ENCODE peak calls at places on chromosomes 3 and 15, in nine cellular contexts. K is testis, P is erythroblast, H is gastrocnemius medialis, A is body of pancreas, I is A549, D is IMR-90, N is HCT116, C is ovary. W is an unnamed sample.

GRCh38 chr3:125602752-125603649 is 7.7 kb upstream of the OSBPL11 start:
- DNase-seq in K (peak), P (no peak), H (no peak), A (no peak), I (no peak), D (peak), N (peak), C (no peak), W (no peak)

GRCh38 chr3:40317061-40317676 is 7.7 kb downstream of the EIF1B start:
- DNase-seq in K (peak), P (peak), H (no peak), A (peak), I (peak), D (peak), N (peak), C (no peak), W (no peak)

GRCh38 chr3:59433546-59433945 is 383.7 kb upstream of the CFAP20DC start:
- DNase-seq in K (no peak), P (no peak), H (no peak), A (no peak), I (no peak), D (peak), N (no peak), C (no peak), W (no peak)

GRCh38 chr15:74275957-74276356 is 39.8 kb downstream of the CCDC33 start:
- DNase-seq in K (peak), P (no peak), H (no peak), A (no peak), I (no peak), D (no peak), N (peak), C (no peak), W (peak)

GRCh38 chr3:18062289-18063025 is 320.0 kb upstream of the TBC1D5 start:
- DNase-seq in K (no peak), P (no peak), H (no peak), A (no peak), I (no peak), D (peak), N (no peak), C (no peak), W (no peak)

GRCh38 chr15:96559087-96559486 is 228.6 kb downstream of the NR2F2 start:
- DNase-seq in K (no peak), P (no peak), H (no peak), A (no peak), I (no peak), D (no peak), N (no peak), C (no peak), W (no peak)

GRCh38 chr3:169383770-169384169 is 279.7 kb downstream of the MECOM start:
- DNase-seq in K (no peak), P (no peak), H (no peak), A (no peak), I (no peak), D (no peak), N (no peak), C (no peak), W (no peak)

GRCh38 chr3:46370784-46371183 is at the start of gene CCR5:
- DNase-seq in K (no peak), P (no peak), H (no peak), A (no peak), I (no peak), D (no peak), N (no peak), C (no peak), W (no peak)

GRCh38 chr15:77602800-77603199 is 29.9 kb downstream of the LINGO1 start:
- DNase-seq in K (no peak), P (no peak), H (no peak), A (no peak), I (no peak), D (no peak), N (no peak), C (no peak), W (no peak)

GRCh38 chr15:96350884-96351639 is 20.6 kb downstream of the NR2F2 start:
- DNase-seq in K (no peak), P (no peak), H (no peak), A (no peak), I (no peak), D (no peak), N (no peak), C (no peak), W (no peak)

GRCh38 chr15:40314723-40315276 is 7.1 kb upstream of the PLCB2 start:
- DNase-seq in K (no peak), P (no peak), H (no peak), A (no peak), I (no peak), D (peak), N (no peak), C (no peak), W (no peak)

GRCh38 chr15:84749111-84749991 is 959 bp downstream of the ZNF592 start:
- DNase-seq in K (peak), P (peak), H (peak), A (peak), I (no peak), D (no peak), N (no peak), C (peak), W (peak)

GRCh38 chr3:46717447-46718231 is at the start of gene PRSS50:
- DNase-seq in K (peak), P (peak), H (no peak), A (no peak), I (no peak), D (no peak), N (no peak), C (peak), W (no peak)

GRCh38 chr3:165195628-165196576 is at the start of gene SLITRK3:
- DNase-seq in K (no peak), P (no peak), H (no peak), A (no peak), I (no peak), D (no peak), N (no peak), C (no peak), W (no peak)

GRCh38 chr3:141487419-141488345 is 855 bp downstream of the RASA2 start:
- DNase-seq in K (peak), P (peak), H (peak), A (peak), I (peak), D (peak), N (peak), C (peak), W (peak)

GRCh38 chr3:32643816-32644215 is 41.2 kb upstream of the CNOT10 start:
- DNase-seq in K (no peak), P (no peak), H (no peak), A (no peak), I (no peak), D (no peak), N (no peak), C (no peak), W (no peak)

GRCh38 chr3:44665173-44665572 is 16.6 kb downstream of the ZNF35 start:
- DNase-seq in K (no peak), P (no peak), H (no peak), A (no peak), I (no peak), D (no peak), N (no peak), C (no peak), W (no peak)

GRCh38 chr3:71208273-71209095 is 375.0 kb downstream of the FOXP1 start:
- DNase-seq in K (no peak), P (peak), H (no peak), A (peak), I (peak), D (peak), N (no peak), C (no peak), W (no peak)

GRCh38 chr15:29461877-29462276 is 192.3 kb upstream of the NSMCE3 start:
- DNase-seq in K (no peak), P (no peak), H (no peak), A (no peak), I (no peak), D (no peak), N (no peak), C (no peak), W (no peak)

GRCh38 chr3:196159952-196160804 is 51.0 kb downstream of the ZDHHC19 start:
- DNase-seq in K (no peak), P (peak), H (no peak), A (peak), I (no peak), D (peak), N (no peak), C (no peak), W (no peak)

GRCh38 chr15:58043192-58043903 is 22.2 kb downstream of the ALDH1A2 start:
- DNase-seq in K (peak), P (peak), H (no peak), A (peak), I (peak), D (peak), N (peak), C (no peak), W (no peak)

GRCh38 chr3:18308096-18308495 is 117.0 kb downstream of the SATB1 start:
- DNase-seq in K (no peak), P (no peak), H (no peak), A (no peak), I (no peak), D (no peak), N (no peak), C (no peak), W (no peak)

GRCh38 chr3:57163751-57164150 is 1.4 kb downstream of the IL17RD start:
- DNase-seq in K (no peak), P (no peak), H (no peak), A (no peak), I (no peak), D (no peak), N (no peak), C (no peak), W (no peak)

GRCh38 chr3:128149632-128150031 is 3.6 kb upstream of the EEFSEC start:
- DNase-seq in K (no peak), P (no peak), H (no peak), A (no peak), I (no peak), D (no peak), N (no peak), C (no peak), W (peak)

GRCh38 chr3:120022729-120023128 is 71.5 kb downstream of the GSK3B start:
- DNase-seq in K (no peak), P (peak), H (no peak), A (no peak), I (no peak), D (peak), N (no peak), C (no peak), W (no peak)

GRCh38 chr15:94631608-94632007 is 400.2 kb downstream of the MCTP2 start:
- DNase-seq in K (no peak), P (no peak), H (no peak), A (no peak), I (no peak), D (no peak), N (no peak), C (no peak), W (no peak)

GRCh38 chr3:172517859-172518466 is 5.3 kb downstream of the TNFSF10 start:
- DNase-seq in K (no peak), P (no peak), H (no peak), A (no peak), I (no peak), D (no peak), N (no peak), C (no peak), W (no peak)

GRCh38 chr3:172519740-172520139 is 3.5 kb downstream of the TNFSF10 start:
- DNase-seq in K (no peak), P (no peak), H (no peak), A (no peak), I (no peak), D (no peak), N (no peak), C (no peak), W (no peak)

GRCh38 chr3:172522871-172523818 is at the start of gene TNFSF10:
- DNase-seq in K (peak), P (peak), H (peak), A (peak), I (no peak), D (peak), N (no peak), C (peak), W (peak)

GRCh38 chr3:172519241-172519640 is 4.0 kb downstream of the TNFSF10 start:
- DNase-seq in K (no peak), P (no peak), H (no peak), A (no peak), I (no peak), D (peak), N (no peak), C (no peak), W (no peak)

GRCh38 chr3:172520332-172520831 is 2.8 kb downstream of the TNFSF10 start:
- DNase-seq in K (no peak), P (no peak), H (no peak), A (no peak), I (no peak), D (peak), N (no peak), C (no peak), W (no peak)
- TF ChIP-seq POLR2A in K (no peak), P (no peak), H (no peak), A (no peak), I (no peak), D (no peak), N (no peak), C (no peak), W (no peak)

GRCh38 chr15:43370975-43371974 is at the start of the genes TUBGCP4 and ZSCAN29:
- DNase-seq in K (peak), P (peak), H (peak), A (peak), I (peak), D (peak), N (peak), C (peak), W (peak)
- TF ChIP-seq POLR2A in K (no peak), P (peak), H (no peak), A (peak), I (peak), D (no peak), N (peak), C (no peak), W (no peak)

DNA sequence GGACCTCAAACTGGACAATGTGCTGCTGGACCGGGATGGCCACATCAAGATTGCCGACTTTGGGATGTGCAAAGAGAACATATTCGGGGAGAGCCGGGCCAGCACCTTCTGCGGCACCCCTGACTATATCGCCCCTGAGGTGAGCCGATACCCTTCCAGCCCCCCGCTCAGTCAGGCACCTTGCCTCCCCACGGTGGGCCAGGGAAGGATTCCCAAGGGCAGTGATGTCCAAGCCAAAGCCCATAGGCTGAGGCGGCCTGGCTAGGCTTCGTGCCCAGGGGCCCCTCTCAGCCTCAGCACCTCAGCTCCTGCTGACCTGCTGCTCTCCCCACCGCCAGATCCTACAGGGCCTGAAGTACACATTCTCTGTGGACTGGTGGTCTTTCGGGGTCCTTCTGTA is 27.7 kb downstream of the PRKCD start:
- DNase-seq in K (no peak), P (no peak), H (no peak), A (no peak), I (no peak), D (no peak), N (no peak), C (no peak), W (no peak)
- TF ChIP-seq POLR2A in K (no peak), P (no peak), H (no peak), A (no peak), I (no peak), D (no peak), N (no peak), C (no peak), W (no peak)

DNA sequence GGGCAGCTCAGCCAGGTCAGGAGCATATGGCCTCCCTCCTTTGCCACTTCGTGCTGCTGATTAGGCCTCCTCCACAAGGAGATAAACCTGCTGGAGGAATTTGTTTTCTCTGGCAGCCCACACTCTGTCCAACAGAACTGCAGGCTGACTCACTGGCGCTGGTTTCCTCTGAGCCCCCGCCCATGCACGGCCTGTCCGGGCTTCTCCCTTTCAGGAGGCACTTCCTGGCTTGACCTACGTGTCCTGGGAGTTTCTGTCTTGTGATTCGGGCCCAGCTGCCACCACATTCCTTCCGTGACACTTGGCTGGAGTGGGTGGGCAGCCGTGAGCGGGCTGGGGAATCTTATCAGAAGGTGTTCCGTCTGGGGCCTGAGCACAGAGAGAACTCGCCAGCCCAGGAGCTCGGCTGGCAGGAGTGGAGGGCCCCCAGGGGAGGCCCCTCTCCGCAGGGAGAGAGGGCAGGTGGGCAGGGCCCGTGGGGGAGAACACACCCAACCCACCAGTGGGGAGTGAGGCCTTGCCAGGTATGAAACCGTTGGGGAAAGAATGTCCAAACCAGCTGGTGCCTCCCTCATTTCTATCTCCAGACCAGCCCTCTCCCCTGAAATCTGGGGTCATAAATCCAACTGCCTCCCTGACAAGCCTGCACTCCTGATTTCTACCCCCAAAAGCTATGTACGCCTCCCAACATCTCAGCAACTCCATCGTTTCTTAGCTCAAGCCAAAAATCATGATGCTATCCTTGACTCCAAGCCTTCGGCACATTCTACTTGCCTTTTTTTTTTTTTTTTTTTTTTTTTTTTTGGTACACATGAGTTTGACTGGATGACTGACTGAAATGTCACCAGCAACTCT is 110.6 kb upstream of the MEF2A start:
- DNase-seq in K (peak), P (no peak), H (peak), A (peak), I (no peak), D (peak), N (peak), C (peak), W (peak)
- TF ChIP-seq POLR2A in K (no peak), P (peak), H (peak), A (peak), I (no peak), D (peak), N (no peak), C (no peak), W (no peak)

DNA sequence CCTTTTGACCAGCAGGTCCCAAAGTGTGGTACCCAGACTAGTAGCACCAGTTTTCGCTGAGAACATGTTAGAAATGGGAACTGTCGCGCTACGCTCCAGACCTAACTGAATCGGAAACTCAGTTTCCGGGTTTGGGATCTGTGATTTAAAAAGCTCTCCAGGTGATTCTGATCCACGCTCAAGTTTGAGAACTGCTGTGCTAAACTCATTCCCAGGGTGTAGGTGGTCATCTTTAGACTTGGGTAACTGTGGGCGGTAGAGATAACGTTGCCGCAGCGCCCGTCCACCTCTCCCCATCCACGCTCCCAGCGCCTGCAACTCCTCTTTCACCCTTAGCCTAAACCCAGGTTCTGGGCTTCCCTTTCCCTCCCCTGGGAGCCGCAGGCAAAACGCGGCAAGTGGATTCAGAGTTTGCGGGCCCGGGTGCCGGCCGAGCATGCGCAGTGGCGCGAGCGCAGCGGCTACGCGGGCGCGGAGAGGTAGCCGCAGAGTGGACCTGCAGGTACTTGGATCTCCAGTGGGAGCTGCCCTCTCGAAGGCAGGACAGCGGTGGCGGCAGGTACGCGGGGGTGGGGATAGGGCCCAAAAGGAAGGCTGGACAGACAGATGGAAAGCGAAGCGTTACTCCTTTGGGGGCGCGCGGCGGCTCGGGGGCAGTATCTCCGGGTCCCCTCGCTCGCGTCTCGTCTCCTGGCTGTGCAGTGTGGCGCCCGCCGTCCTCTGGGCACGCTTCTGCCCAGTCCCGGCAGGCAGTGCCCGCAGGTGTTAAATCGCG is at the start of gene PLS1:
- DNase-seq in K (peak), P (peak), H (peak), A (peak), I (peak), D (peak), N (peak), C (peak), W (peak)
- TF ChIP-seq POLR2A in K (no peak), P (peak), H (peak), A (peak), I (peak), D (peak), N (peak), C (no peak), W (no peak)

GRCh38 chr3:50156549-50156948 is 1.4 kb downstream of the SEMA3F start:
- DNase-seq in K (no peak), P (no peak), H (no peak), A (no peak), I (no peak), D (no peak), N (no peak), C (no peak), W (no peak)

GRCh38 chr3:50155891-50156290 is 767 bp downstream of the SEMA3F start:
- DNase-seq in K (no peak), P (no peak), H (no peak), A (no peak), I (no peak), D (no peak), N (no peak), C (no peak), W (no peak)

GRCh38 chr3:50155491-50155878 is 361 bp downstream of the SEMA3F start:
- DNase-seq in K (no peak), P (no peak), H (no peak), A (no peak), I (no peak), D (no peak), N (no peak), C (no peak), W (no peak)

GRCh38 chr3:50157821-50158556 is 2.9 kb downstream of the SEMA3F start:
- DNase-seq in K (no peak), P (no peak), H (no peak), A (no peak), I (no peak), D (peak), N (no peak), C (no peak), W (no peak)

DNA sequence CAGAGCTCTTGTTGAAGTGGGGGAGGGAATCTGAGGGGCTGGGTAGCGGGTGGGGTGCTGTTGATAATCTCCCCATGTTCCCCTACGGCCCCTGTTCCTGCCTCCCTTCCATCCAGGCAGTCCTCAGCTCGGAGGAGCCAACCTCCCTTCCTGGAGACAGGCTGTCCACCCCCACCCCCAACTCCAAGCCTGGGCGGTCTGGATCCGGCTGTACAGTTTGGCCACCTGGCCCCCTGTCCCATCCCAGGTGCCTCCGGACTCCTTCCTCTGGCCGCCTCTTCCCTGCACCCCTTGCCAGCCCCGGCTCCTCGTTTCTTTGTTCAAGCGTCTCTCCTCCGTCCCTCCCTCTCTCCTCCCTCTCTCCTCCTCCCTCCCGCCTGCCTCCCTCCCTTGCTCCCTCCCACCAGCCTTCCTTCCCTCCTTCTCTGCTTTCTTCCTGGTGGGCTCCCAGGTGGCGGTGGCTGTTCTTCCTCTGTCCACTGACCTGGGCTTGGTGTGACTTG is 1.9 kb downstream of the SEMA3F start:
- DNase-seq in K (no peak), P (no peak), H (no peak), A (no peak), I (peak), D (peak), N (no peak), C (no peak), W (no peak)
- TF ChIP-seq POLR2A in K (no peak), P (no peak), H (no peak), A (no peak), I (no peak), D (no peak), N (no peak), C (no peak), W (no peak)

GRCh38 chr15:91853501-91853967 is at the start of gene SLCO3A1:
- DNase-seq in K (peak), P (peak), H (peak), A (peak), I (peak), D (peak), N (no peak), C (peak), W (peak)
- TF ChIP-seq POLR2A in K (no peak), P (no peak), H (peak), A (no peak), I (peak), D (no peak), N (no peak), C (no peak), W (no peak)

GRCh38 chr3:48268381-48268935 is 27.6 kb downstream of the ZNF589 start:
- DNase-seq in K (peak), P (no peak), H (no peak), A (no peak), I (no peak), D (no peak), N (no peak), C (no peak), W (no peak)
- TF ChIP-seq POLR2A in K (no peak), P (no peak), H (no peak), A (no peak), I (no peak), D (no peak), N (no peak), C (no peak), W (no peak)

W was measured in heart left ventricle.